ENCODE peak calls at places on chromosomes 16 and 17, in five cellular contexts. I is HCT116, F is NCI-H524, Q is NCI-H460, B is M059J. Y is an unnamed sample.
A peak's percentile ranks its signal among the peaks of the same experiment; 100 is the strongest.

GRCh38 chr16:27204232-27204915 is 1.0 kb downstream of the KDM8 start:
- DNase-seq in F (peak; percentile 52), B (no peak), Q (no peak), I (peak; percentile 13), Y (no peak)

GRCh38 chr16:16774389-16774788 is 395.4 kb downstream of the NPIPA7 start:
- DNase-seq in B (no peak), I (no peak), F (no peak), Q (no peak), Y (no peak)

GRCh38 chr17:16428098-16428882 is 12.9 kb downstream of the TRPV2 start:
- DNase-seq in Q (peak; percentile 46), I (no peak), F (peak; percentile 85), B (no peak), Y (peak; percentile 75)

GRCh38 chr16:69613283-69614154 is 47.8 kb downstream of the NFAT5 start:
- DNase-seq in F (no peak), B (peak; percentile 22), I (no peak), Q (no peak), Y (no peak)

GRCh38 chr17:81866440-81867122 is 4.6 kb downstream of the ARHGDIA start:
- DNase-seq in I (no peak), B (peak; percentile 31), Q (no peak), F (no peak), Y (peak; percentile 43)

GRCh38 chr16:86805210-86805609 is 226.9 kb downstream of the FOXL1 start:
- DNase-seq in Q (no peak), I (no peak), B (no peak), F (no peak), Y (no peak)

GRCh38 chr17:3770471-3770870 is 30.5 kb downstream of the ITGAE start:
- DNase-seq in I (no peak), B (no peak), Q (no peak), F (no peak), Y (no peak)

GRCh38 chr17:65910836-65911235 is 281.1 kb downstream of the CEP112 start:
- DNase-seq in Q (no peak), F (no peak), I (no peak), B (no peak), Y (no peak)

GRCh38 chr17:36950027-36950426 is 1.3 kb downstream of the AATF start:
- DNase-seq in B (no peak), F (no peak), Q (no peak), I (no peak), Y (no peak)

GRCh38 chr17:62684179-62684578 is 56.7 kb downstream of the MRC2 start:
- DNase-seq in I (no peak), B (no peak), Q (no peak), F (no peak), Y (no peak)

GRCh38 chr17:20206591-20206990 is 197.4 kb downstream of the SPECC1 start:
- DNase-seq in B (peak; percentile 84), I (no peak), Q (no peak), F (no peak), Y (no peak)

GRCh38 chr17:44219636-44220210 is at the start of gene UBTF:
- DNase-seq in Q (peak; percentile 52), I (no peak), F (peak; percentile 63), B (peak; percentile 60), Y (peak; percentile 48)

GRCh38 chr16:51968756-51969155 is 578.2 kb downstream of the TOX3 start:
- DNase-seq in Q (no peak), I (no peak), F (no peak), B (peak; percentile 29), Y (no peak)

GRCh38 chr17:32495347-32496253 is 8.8 kb downstream of the CDK5R1 start:
- DNase-seq in Q (no peak), I (no peak), F (no peak), B (no peak), Y (no peak)

GRCh38 chr17:27567563-27567859 is 63.5 kb upstream of the LGALS9 start:
- DNase-seq in F (no peak), I (no peak), Q (no peak), B (no peak), Y (no peak)

GRCh38 chr17:40445769-40446468 is 2.7 kb downstream of the IGFBP4 start:
- DNase-seq in I (no peak), B (no peak), Q (no peak), F (no peak), Y (no peak)

GRCh38 chr17:56988901-56989572 is 11.1 kb downstream of the SCPEP1 start:
- DNase-seq in I (no peak), F (no peak), B (no peak), Q (no peak), Y (no peak)

GRCh38 chr17:16215273-16215964 is at the start of gene NCOR1:
- DNase-seq in Q (peak; percentile 92), B (peak; percentile 91), I (peak; percentile 82), F (peak; percentile 88), Y (peak; percentile 85)